ENCODE peak calls at places on chromosomes 7 and 10, in nine cellular contexts. Y is hepatocyte, N is ovary, C is stomach, A is adrenal gland, Q is thoracic aorta, U is transverse colon, R is astrocyte, L is left ventricle myocardium inferior. E is an unnamed sample. For H3K4me1, the result is how much of the 10 kb centered on the place peaks cover.

GRCh38 chr10:3292601-3293000 is 120.0 kb upstream of the PITRM1 start:
- DNase-seq in Y (no peak), N (no peak), C (no peak), A (no peak), Q (no peak), U (peak), R (no peak), L (no peak), E (no peak)

GRCh38 chr7:28926871-28927597 is 31.1 kb downstream of the TRIL start:
- DNase-seq in Y (peak), N (peak), C (peak), A (peak), Q (peak), U (peak), R (peak), L (peak), E (no peak)

GRCh38 chr7:44978511-44979366 is at the start of gene MYO1G:
- DNase-seq in Y (no peak), N (no peak), C (peak), A (peak), Q (no peak), U (peak), R (no peak), L (peak), E (peak)

GRCh38 chr10:5764422-5765297 is 48.6 kb downstream of the GDI2 start:
- DNase-seq in Y (no peak), N (no peak), C (no peak), A (no peak), Q (no peak), U (no peak), R (no peak), L (no peak), E (no peak)

GRCh38 chr10:28559661-28560060 is 26.7 kb downstream of the WAC start:
- DNase-seq in Y (no peak), N (no peak), C (no peak), A (no peak), Q (no peak), U (no peak), R (peak), L (no peak), E (no peak)

GRCh38 chr7:151680810-151681209 is 161.1 kb upstream of the RHEB start:
- DNase-seq in Y (no peak), N (no peak), C (peak), A (no peak), Q (no peak), U (peak), R (no peak), L (no peak), E (no peak)

GRCh38 chr7:132650498-132650897 is 74.2 kb upstream of the PLXNA4 start:
- DNase-seq in Y (peak), N (no peak), C (no peak), A (no peak), Q (no peak), U (no peak), R (peak), L (no peak), E (no peak)

GRCh38 chr7:53121374-53121773 is 85.9 kb downstream of the POM121L12 start:
- DNase-seq in Y (no peak), N (no peak), C (no peak), A (no peak), Q (no peak), U (no peak), R (no peak), L (no peak), E (no peak)

GRCh38 chr7:151081170-151082101 is 827 bp upstream of the FASTK start:
- DNase-seq in Y (peak), N (peak), C (peak), A (no peak), Q (no peak), U (peak), R (no peak), L (no peak), E (no peak)

GRCh38 chr10:59240581-59241183 is 64.2 kb downstream of the PHYHIPL start:
- DNase-seq in Y (peak), N (no peak), C (no peak), A (no peak), Q (no peak), U (no peak), R (peak), L (no peak), E (no peak)

GRCh38 chr10:63470928-63471327 is 5.2 kb upstream of the JMJD1C start:
- DNase-seq in Y (no peak), N (no peak), C (no peak), A (no peak), Q (no peak), U (no peak), R (no peak), L (no peak), E (no peak)

DNA sequence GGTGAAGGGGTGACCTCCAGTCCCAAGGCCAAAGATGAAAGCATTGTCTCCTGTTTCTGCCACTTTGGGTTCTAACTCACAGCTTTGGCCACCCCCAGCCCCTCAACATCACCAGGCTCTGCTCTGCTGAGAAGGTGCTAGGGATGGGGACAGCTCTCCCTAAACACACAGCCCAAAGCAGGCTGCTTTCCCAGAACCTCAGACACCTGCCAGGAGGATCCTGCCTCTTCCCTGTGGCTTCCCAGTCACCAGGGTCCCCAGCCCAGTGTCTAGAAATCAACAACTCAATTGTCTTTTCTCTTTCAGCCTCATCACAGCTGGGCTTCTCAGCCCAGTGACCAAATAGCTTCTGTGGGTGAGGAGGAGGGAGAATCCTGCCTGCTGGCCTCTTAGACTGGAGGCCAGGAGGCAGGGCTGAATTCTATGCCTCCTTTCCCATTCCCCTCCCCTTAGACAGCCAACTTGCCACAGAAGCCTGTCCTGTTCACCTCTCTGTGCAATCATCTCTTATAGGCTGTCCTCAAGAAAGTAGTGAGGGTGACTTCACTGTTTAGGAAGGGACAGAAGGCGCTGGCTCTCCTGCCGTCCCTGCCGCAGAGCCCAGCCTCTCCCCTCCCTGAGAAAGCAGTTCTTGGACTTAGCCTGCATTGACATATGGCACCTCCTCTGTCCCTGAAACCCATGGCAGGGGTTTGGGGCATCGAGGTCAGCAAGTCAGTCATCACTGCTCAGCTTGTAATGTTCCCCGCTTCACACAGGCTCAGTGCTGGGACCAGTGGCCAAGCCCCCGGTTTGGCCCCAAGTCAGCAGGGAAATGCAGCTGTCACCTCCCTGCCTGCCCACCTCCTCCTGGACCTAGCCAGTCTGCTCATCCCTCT is 3.7 kb downstream of the FGF8 start:
- DNase-seq in Y (no peak), N (no peak), C (no peak), A (no peak), Q (no peak), U (no peak), R (no peak), L (no peak), E (no peak)
- H3K4me1 ChIP-seq in Y (under half), N (under half), C (under half), A (under half), Q (under half), U (under half), R (under half), L (under half), E (under half)

GRCh38 chr7:106367018-106367420 is 82.2 kb upstream of the NAMPT start:
- DNase-seq in Y (no peak), N (no peak), C (no peak), A (no peak), Q (no peak), U (no peak), R (no peak), L (no peak), E (no peak)

GRCh38 chr7:106369349-106369748 is 84.6 kb upstream of the NAMPT start:
- DNase-seq in Y (no peak), N (no peak), C (no peak), A (no peak), Q (no peak), U (no peak), R (peak), L (no peak), E (no peak)

GRCh38 chr7:106369816-106370215 is 85.0 kb upstream of the NAMPT start:
- DNase-seq in Y (no peak), N (no peak), C (no peak), A (no peak), Q (no peak), U (no peak), R (no peak), L (no peak), E (no peak)

GRCh38 chr7:106365252-106366005 is 80.6 kb upstream of the NAMPT start:
- DNase-seq in Y (peak), N (no peak), C (peak), A (no peak), Q (no peak), U (peak), R (no peak), L (no peak), E (no peak)

GRCh38 chr7:106367664-106368063 is 82.9 kb upstream of the NAMPT start:
- DNase-seq in Y (no peak), N (no peak), C (no peak), A (no peak), Q (no peak), U (no peak), R (no peak), L (no peak), E (no peak)
- H3K4me3 ChIP-seq in Y (no peak), N (no peak), C (no peak), A (no peak), Q (no peak), U (no peak), R (no peak), L (no peak), E (no peak)

GRCh38 chr7:69871886-69872592 is 273.8 kb downstream of the AUTS2 start:
- DNase-seq in Y (peak), N (no peak), C (no peak), A (peak), Q (no peak), U (no peak), R (no peak), L (no peak), E (no peak)
- H3K27ac ChIP-seq in Y (peak), N (peak), C (no peak), A (peak), Q (no peak), U (no peak), R (peak), L (peak), E (no peak)

GRCh38 chr10:48464121-48464870 is 140.6 kb downstream of the ARHGAP22 start:
- DNase-seq in Y (no peak), N (peak), C (peak), A (no peak), Q (no peak), U (no peak), R (no peak), L (no peak), E (no peak)
- H3K4me1 ChIP-seq in Y (under half), N (under half), C (under half), A (under half), Q (under half), U (under half), R (under half), L (under half), E (under half)

DNA sequence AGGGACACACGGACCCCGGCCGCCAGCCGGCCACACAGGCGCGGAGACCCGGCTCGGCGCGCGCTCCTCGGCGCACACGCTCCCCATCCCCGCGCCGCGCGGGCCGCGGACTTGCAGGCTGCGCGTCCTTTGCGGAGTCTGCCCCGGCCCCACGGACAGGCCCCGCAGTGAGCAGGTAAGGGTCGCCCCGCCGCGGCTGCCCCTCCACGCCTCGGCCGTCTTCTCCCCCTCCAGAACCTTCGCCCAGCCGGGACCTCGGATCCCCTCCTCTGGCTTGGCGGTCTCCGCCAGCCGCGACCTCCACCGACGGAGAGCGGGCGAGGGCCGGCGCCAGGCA is 364 bp downstream of the ADCYAP1R1 start:
- DNase-seq in Y (no peak), N (no peak), C (no peak), A (no peak), Q (no peak), U (no peak), R (no peak), L (no peak), E (no peak)
- H3K4me3 ChIP-seq in Y (no peak), N (peak), C (peak), A (no peak), Q (peak), U (no peak), R (no peak), L (peak), E (no peak)

GRCh38 chr7:49260501-49260900 is 336.2 kb downstream of the CDC14C start:
- DNase-seq in Y (no peak), N (no peak), C (no peak), A (no peak), Q (no peak), U (no peak), R (no peak), L (no peak), E (no peak)

DNA sequence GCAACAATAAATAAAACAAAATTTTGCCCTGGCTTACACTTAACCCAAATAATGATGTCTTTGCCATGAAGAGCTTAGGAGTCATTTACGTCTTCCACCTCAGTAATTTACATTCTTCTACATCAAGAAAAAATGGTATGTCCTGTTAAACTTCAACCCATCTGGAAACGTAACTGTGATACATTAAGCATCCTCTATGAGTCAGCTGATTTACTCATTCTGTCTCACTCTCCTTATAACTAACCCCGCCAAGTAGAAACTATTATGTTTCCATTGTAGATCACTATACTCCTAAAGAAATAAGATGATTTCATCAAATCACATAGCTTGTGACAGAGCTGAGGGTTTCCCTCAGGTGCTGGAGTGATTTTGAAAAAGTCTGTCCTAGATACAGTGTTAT is 330.7 kb downstream of the CDC14C start:
- DNase-seq in Y (no peak), N (no peak), C (no peak), A (no peak), Q (no peak), U (no peak), R (peak), L (no peak), E (no peak)
- H3K27ac ChIP-seq in Y (no peak), N (no peak), C (no peak), A (no peak), Q (no peak), U (no peak), R (no peak), L (no peak), E (no peak)

GRCh38 chr7:76354516-76354915 is 4.3 kb downstream of the YWHAG start:
- DNase-seq in Y (no peak), N (no peak), C (no peak), A (no peak), Q (no peak), U (no peak), R (no peak), L (no peak), E (no peak)

GRCh38 chr7:76349313-76349885 is 9.4 kb downstream of the YWHAG start:
- DNase-seq in Y (no peak), N (no peak), C (no peak), A (no peak), Q (no peak), U (no peak), R (no peak), L (no peak), E (no peak)

GRCh38 chr7:76353744-76354143 is 5.0 kb downstream of the YWHAG start:
- DNase-seq in Y (no peak), N (no peak), C (no peak), A (no peak), Q (no peak), U (no peak), R (no peak), L (no peak), E (no peak)

GRCh38 chr7:76352193-76352592 is 6.6 kb downstream of the YWHAG start:
- DNase-seq in Y (no peak), N (no peak), C (no peak), A (peak), Q (no peak), U (no peak), R (no peak), L (no peak), E (no peak)

GRCh38 chr7:76351372-76351771 is 7.4 kb downstream of the YWHAG start:
- DNase-seq in Y (no peak), N (no peak), C (no peak), A (no peak), Q (no peak), U (no peak), R (no peak), L (no peak), E (no peak)
- H3K4me1 ChIP-seq in Y (under half), N (under half), C (under half), A (half or more), Q (under half), U (under half), R (under half), L (half or more), E (under half)

DNA sequence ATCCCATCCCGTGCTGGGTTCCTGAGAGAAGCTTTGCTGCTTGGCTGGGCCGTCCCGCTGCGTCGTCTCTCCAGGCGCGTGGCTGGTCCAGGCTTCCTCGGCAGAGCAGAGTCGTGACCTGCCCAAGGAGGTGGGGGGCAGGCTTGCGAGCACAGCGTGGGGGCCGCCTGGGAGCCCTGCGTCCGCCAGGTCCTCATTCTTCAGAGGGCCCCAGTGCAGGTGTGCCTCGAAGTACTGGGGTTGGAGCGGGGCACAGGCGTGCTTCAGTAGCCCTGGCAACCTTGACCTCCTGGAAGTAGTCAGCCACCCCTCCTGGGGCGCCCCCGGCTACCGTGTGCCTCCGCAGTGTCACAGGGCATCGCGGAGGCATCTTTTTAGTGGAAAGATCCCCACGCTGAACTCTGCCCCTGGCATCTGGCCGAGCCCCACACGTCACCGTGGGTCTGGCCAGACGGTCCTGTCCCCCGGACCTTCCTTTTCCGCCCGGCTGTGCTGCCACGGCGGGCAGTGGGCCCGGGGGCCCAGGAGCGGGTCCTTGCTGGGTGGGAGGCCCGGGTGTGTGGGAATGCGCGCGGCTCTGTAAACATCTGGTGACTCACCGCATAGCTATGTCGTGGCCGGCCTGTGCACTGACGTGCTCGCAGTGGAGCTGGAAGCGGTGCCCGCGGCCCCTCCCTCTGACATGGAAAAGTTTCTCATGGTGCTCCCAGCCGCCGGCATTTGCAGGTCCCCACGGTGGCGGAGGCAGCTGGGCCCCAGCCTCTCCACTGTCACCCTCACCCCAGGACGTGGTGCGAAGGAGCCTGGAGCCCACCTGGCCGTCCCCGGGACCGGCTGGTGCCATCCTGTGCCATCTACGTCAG is 6.5 kb downstream of the MAFK start:
- DNase-seq in Y (peak), N (peak), C (peak), A (peak), Q (peak), U (peak), R (peak), L (peak), E (no peak)
- H3K4me3 ChIP-seq in Y (no peak), N (peak), C (peak), A (peak), Q (peak), U (peak), R (peak), L (peak), E (no peak)

GRCh38 chr10:126459032-126459831 is 71.0 kb upstream of the ADAM12 start:
- DNase-seq in Y (no peak), N (no peak), C (no peak), A (no peak), Q (no peak), U (no peak), R (peak), L (no peak), E (no peak)
- H3K27ac ChIP-seq in Y (no peak), N (no peak), C (no peak), A (no peak), Q (no peak), U (no peak), R (peak), L (no peak), E (no peak)

GRCh38 chr10:71995880-71996597 is 31.8 kb downstream of the CHST3 start:
- DNase-seq in Y (no peak), N (no peak), C (no peak), A (no peak), Q (no peak), U (no peak), R (no peak), L (no peak), E (no peak)
- H3K4me1 ChIP-seq in Y (under half), N (under half), C (under half), A (half or more), Q (half or more), U (under half), R (under half), L (half or more), E (under half)

E was measured in effector memory CD4-positive, alpha-beta T cell.